ENCODE peak calls at places on chromosomes 7 and 10, in four cellular contexts. P is activated T-helper 1 cell treated with anti-CD3 and anti-CD28 coated beads, Interleukin-2, amount 50 U/mL, for 16 hours; F is posterior vena cava; V is GM23248. G is an unnamed sample.

GRCh38 chr10:125559210-125559609 is 123.8 kb downstream of the TEX36 start:
- DNase-seq in V (no peak), P (no peak), F (no peak), G (no peak)

GRCh38 chr7:55157347-55158105 is 138.7 kb downstream of the EGFR start:
- DNase-seq in V (no peak), F (no peak), P (no peak), G (no peak)

GRCh38 chr10:131912620-131913019 is 11.8 kb downstream of the PPP2R2D start:
- DNase-seq in F (peak), P (no peak), V (no peak), G (no peak)

GRCh38 chr7:77335581-77335980 is 80.6 kb downstream of the GSAP start:
- DNase-seq in V (peak), P (no peak), F (no peak), G (no peak)

GRCh38 chr10:27240891-27241639 is 468 bp upstream of the ACBD5 start:
- DNase-seq in P (no peak), V (peak), F (peak), G (peak)

GRCh38 chr7:27167170-27167505 is 1.8 kb upstream of the HOXA9 start:
- DNase-seq in V (peak), P (no peak), F (peak), G (no peak)

GRCh38 chr10:99395750-99396445 is 34.5 kb downstream of the GOT1 start:
- DNase-seq in P (no peak), F (no peak), V (peak), G (no peak)

GRCh38 chr7:6160191-6160623 is 112.2 kb downstream of the CYTH3 start:
- DNase-seq in V (peak), F (peak), P (no peak), G (peak)

GRCh38 chr7:79612027-79612426 is 158.6 kb upstream of the MAGI2 start:
- DNase-seq in V (no peak), P (no peak), F (no peak), G (no peak)

GRCh38 chr10:11337516-11337915 is 273.9 kb downstream of the USP6NL start:
- DNase-seq in V (no peak), P (no peak), F (no peak), G (no peak)

GRCh38 chr7:122727354-122727753 is 24.6 kb upstream of the RNF148 start:
- DNase-seq in F (no peak), P (no peak), V (no peak), G (no peak)

GRCh38 chr10:16011548-16011947 is 151.2 kb upstream of the MINDY3 start:
- DNase-seq in F (no peak), P (no peak), V (no peak), G (no peak)

GRCh38 chr7:84144935-84145334 is 49.7 kb downstream of the SEMA3A start:
- DNase-seq in V (no peak), P (no peak), F (no peak), G (no peak)

GRCh38 chr7:78172138-78172887 is 373.7 kb downstream of the PHTF2 start:
- DNase-seq in P (no peak), V (no peak), F (no peak), G (no peak)

GRCh38 chr10:103493362-103493871 is at the start of gene NEURL1:
- DNase-seq in V (peak), F (no peak), P (no peak), G (no peak)

GRCh38 chr10:67618116-67618515 is 77.9 kb downstream of the CTNNA3 start:
- DNase-seq in V (peak), F (no peak), P (no peak), G (no peak)

GRCh38 chr7:127798023-127798422 is 146.0 kb downstream of the SND1 start:
- DNase-seq in P (no peak), F (no peak), V (peak), G (no peak)

GRCh38 chr7:770786-771185 is 43.7 kb upstream of the PRKAR1B start:
- DNase-seq in P (no peak), V (no peak), F (no peak), G (no peak)

GRCh38 chr10:49605177-49605938 is 4.8 kb upstream of the SLC18A3 start:
- DNase-seq in F (peak), V (no peak), P (no peak), G (no peak)

GRCh38 chr10:42951486-42952251 is 125.2 kb upstream of the RET start:
- DNase-seq in F (peak), V (peak), P (no peak), G (no peak)

GRCh38 chr7:39413866-39414668 is 152.1 kb upstream of the YAE1 start:
- DNase-seq in F (no peak), V (peak), P (peak), G (peak)

GRCh38 chr7:132869166-132869861 is 212.6 kb downstream of the CHCHD3 start:
- DNase-seq in V (peak), P (no peak), F (no peak), G (no peak)

GRCh38 chr7:41053830-41054229 is 649.1 kb downstream of the INHBA start:
- DNase-seq in P (no peak), V (peak), F (no peak), G (no peak)

GRCh38 chr7:39735903-39736302 is 112.5 kb downstream of the RALA start:
- DNase-seq in F (no peak), P (no peak), V (no peak), G (no peak)

GRCh38 chr7:7640221-7641128 is at the start of gene UMAD1:
- DNase-seq in F (peak), P (peak), V (peak), G (peak)

GRCh38 chr7:144997516-144997915 is 161.7 kb upstream of the TPK1 start:
- DNase-seq in F (no peak), P (no peak), V (no peak), G (no peak)

GRCh38 chr7:131224996-131225395 is 102.7 kb upstream of the MKLN1 start:
- DNase-seq in P (no peak), V (no peak), F (no peak), G (no peak)